ENCODE peak calls at places on chromosomes 7 and 10, in seven cellular contexts. L, I, O, Q, G, E and J are unnamed samples.

GRCh38 chr10:110032801-110033723 is 25.3 kb downstream of the ADD3 start:
- DNase-seq in L (no peak), I (no peak), O (no peak), Q (no peak), G (peak; percentile 48), E (no peak), J (no peak)

GRCh38 chr10:110361800-110362456 is 57.2 kb upstream of the SMNDC1 start:
- DNase-seq in L (no peak), I (peak; percentile 56), O (no peak), Q (no peak), G (no peak), E (no peak), J (no peak)

GRCh38 chr10:110275140-110275729 is 29.5 kb downstream of the SMNDC1 start:
- DNase-seq in L (no peak), I (no peak), O (no peak), Q (no peak), G (no peak), E (no peak), J (no peak)

GRCh38 chr7:156956733-156957132 is 7.2 kb downstream of the NOM1 start:
- DNase-seq in L (no peak), I (no peak), O (no peak), Q (no peak), G (no peak), E (no peak), J (no peak)

GRCh38 chr10:60678978-60679377 is 99.3 kb upstream of the CDK1 start:
- DNase-seq in L (no peak), I (no peak), O (no peak), Q (no peak), G (no peak), E (no peak), J (no peak)

GRCh38 chr10:124744688-124745055 is 494 bp upstream of the FAM53B start:
- DNase-seq in L (no peak), I (no peak), O (peak; percentile 55), Q (no peak), G (peak; percentile 79), E (no peak), J (no peak)

GRCh38 chr10:12501851-12502525 is 152.6 kb downstream of the CAMK1D start:
- DNase-seq in L (no peak), I (no peak), O (no peak), Q (no peak), G (no peak), E (no peak), J (no peak)

GRCh38 chr7:151010307-151011096 is 13.8 kb downstream of the ATG9B start:
- DNase-seq in L (no peak), I (no peak), O (no peak), Q (no peak), G (peak; percentile 32), E (no peak), J (no peak)

GRCh38 chr7:151240942-151241754 is 7.3 kb downstream of the SMARCD3 start:
- DNase-seq in L (no peak), I (no peak), O (no peak), Q (no peak), G (no peak), E (no peak), J (no peak)

GRCh38 chr10:29344073-29344820 is 55.4 kb downstream of the LYZL1 start:
- DNase-seq in L (no peak), I (no peak), O (no peak), Q (no peak), G (peak; percentile 39), E (no peak), J (no peak)

GRCh38 chr10:72503694-72504438 is 122.0 kb downstream of the MICU1 start:
- DNase-seq in L (no peak), I (no peak), O (no peak), Q (no peak), G (no peak), E (no peak), J (no peak)

GRCh38 chr7:55570218-55570873 is 2.0 kb downstream of the VOPP1 start:
- DNase-seq in L (no peak), I (no peak), O (no peak), Q (no peak), G (no peak), E (peak; percentile 49), J (no peak)

GRCh38 chr7:24819916-24820689 is 62.8 kb upstream of the GSDME start:
- DNase-seq in L (peak; percentile 79), I (peak; percentile 91), O (peak; percentile 73), Q (no peak), G (peak; percentile 93), E (peak; percentile 83), J (peak; percentile 58)

GRCh38 chr10:60883187-60883586 is 60.8 kb downstream of the RHOBTB1 start:
- DNase-seq in L (no peak), I (peak; percentile 25), O (no peak), Q (no peak), G (peak; percentile 54), E (peak; percentile 5), J (no peak)